ENCODE peak calls at places on chromosomes 16 and 17, in five cellular contexts. One of them, this sample, is unnamed.

GRCh38 chr16:78571434-78571833 is 472.0 kb downstream of the WWOX start:
- DNase-seq in GM12878: no peak
- DNase-seq in HepG2: no peak
- DNase-seq in K562: no peak
- DNase-seq in H1: no peak
- DNase-seq in this sample: no peak

GRCh38 chr16:30948956-30949654 is at the start of gene ORAI3:
- DNase-seq in GM12878: no peak
- DNase-seq in HepG2: no peak
- DNase-seq in K562: peak
- DNase-seq in H1: peak
- DNase-seq in this sample: peak

GRCh38 chr17:39737761-39738567 is at the start of gene GRB7:
- DNase-seq in GM12878: no peak
- DNase-seq in HepG2: peak
- DNase-seq in K562: peak
- DNase-seq in H1: peak
- DNase-seq in this sample: peak

GRCh38 chr17:7021993-7022778 is 664 bp upstream of the BCL6B start:
- DNase-seq in GM12878: no peak
- DNase-seq in HepG2: no peak
- DNase-seq in K562: peak
- DNase-seq in H1: peak
- DNase-seq in this sample: peak

GRCh38 chr17:66270106-66270505 is 32.3 kb upstream of the PRKCA start:
- DNase-seq in GM12878: no peak
- DNase-seq in HepG2: no peak
- DNase-seq in K562: no peak
- DNase-seq in H1: no peak
- DNase-seq in this sample: no peak

GRCh38 chr17:45046536-45047125 is 4.8 kb downstream of the DCAKD start:
- DNase-seq in GM12878: peak
- DNase-seq in HepG2: no peak
- DNase-seq in K562: no peak
- DNase-seq in H1: no peak
- DNase-seq in this sample: no peak

GRCh38 chr16:11251525-11252481 is 4.2 kb downstream of the SOCS1 start:
- DNase-seq in GM12878: no peak
- DNase-seq in HepG2: no peak
- DNase-seq in K562: peak
- DNase-seq in H1: no peak
- DNase-seq in this sample: no peak

GRCh38 chr17:35568561-35568960 is 7.9 kb upstream of the SLFN14 start:
- DNase-seq in GM12878: no peak
- DNase-seq in HepG2: peak
- DNase-seq in K562: peak
- DNase-seq in H1: no peak
- DNase-seq in this sample: peak

GRCh38 chr17:2171725-2172446 is 117.0 kb downstream of the HIC1 start:
- DNase-seq in GM12878: no peak
- DNase-seq in HepG2: peak
- DNase-seq in K562: no peak
- DNase-seq in H1: no peak
- DNase-seq in this sample: peak

GRCh38 chr16:85313541-85314208 is 201.4 kb upstream of the CIBAR2 start:
- DNase-seq in GM12878: no peak
- DNase-seq in HepG2: no peak
- DNase-seq in K562: no peak
- DNase-seq in H1: no peak
- DNase-seq in this sample: no peak

GRCh38 chr17:40321502-40322416 is 12.8 kb downstream of the RARA start:
- DNase-seq in GM12878: no peak
- DNase-seq in HepG2: no peak
- DNase-seq in K562: peak
- DNase-seq in H1: no peak
- DNase-seq in this sample: no peak

GRCh38 chr16:1458336-1458976 is 14.1 kb upstream of the CCDC154 start:
- DNase-seq in GM12878: no peak
- DNase-seq in HepG2: no peak
- DNase-seq in K562: no peak
- DNase-seq in H1: peak
- DNase-seq in this sample: no peak

GRCh38 chr16:89575247-89576172 is at the start of gene CPNE7:
- DNase-seq in GM12878: no peak
- DNase-seq in HepG2: no peak
- DNase-seq in K562: peak
- DNase-seq in H1: peak
- DNase-seq in this sample: peak

GRCh38 chr16:89572042-89572441 is 3.5 kb upstream of the CPNE7 start:
- DNase-seq in GM12878: no peak
- DNase-seq in HepG2: no peak
- DNase-seq in K562: no peak
- DNase-seq in H1: no peak
- DNase-seq in this sample: no peak

GRCh38 chr16:89574681-89575246 is 794 bp upstream of the CPNE7 start:
- DNase-seq in GM12878: no peak
- DNase-seq in HepG2: no peak
- DNase-seq in K562: peak
- DNase-seq in H1: peak
- DNase-seq in this sample: peak

GRCh38 chr16:89572478-89573205 is 2.9 kb upstream of the CPNE7 start:
- DNase-seq in GM12878: no peak
- DNase-seq in HepG2: peak
- DNase-seq in K562: no peak
- DNase-seq in H1: no peak
- DNase-seq in this sample: no peak

DNA sequence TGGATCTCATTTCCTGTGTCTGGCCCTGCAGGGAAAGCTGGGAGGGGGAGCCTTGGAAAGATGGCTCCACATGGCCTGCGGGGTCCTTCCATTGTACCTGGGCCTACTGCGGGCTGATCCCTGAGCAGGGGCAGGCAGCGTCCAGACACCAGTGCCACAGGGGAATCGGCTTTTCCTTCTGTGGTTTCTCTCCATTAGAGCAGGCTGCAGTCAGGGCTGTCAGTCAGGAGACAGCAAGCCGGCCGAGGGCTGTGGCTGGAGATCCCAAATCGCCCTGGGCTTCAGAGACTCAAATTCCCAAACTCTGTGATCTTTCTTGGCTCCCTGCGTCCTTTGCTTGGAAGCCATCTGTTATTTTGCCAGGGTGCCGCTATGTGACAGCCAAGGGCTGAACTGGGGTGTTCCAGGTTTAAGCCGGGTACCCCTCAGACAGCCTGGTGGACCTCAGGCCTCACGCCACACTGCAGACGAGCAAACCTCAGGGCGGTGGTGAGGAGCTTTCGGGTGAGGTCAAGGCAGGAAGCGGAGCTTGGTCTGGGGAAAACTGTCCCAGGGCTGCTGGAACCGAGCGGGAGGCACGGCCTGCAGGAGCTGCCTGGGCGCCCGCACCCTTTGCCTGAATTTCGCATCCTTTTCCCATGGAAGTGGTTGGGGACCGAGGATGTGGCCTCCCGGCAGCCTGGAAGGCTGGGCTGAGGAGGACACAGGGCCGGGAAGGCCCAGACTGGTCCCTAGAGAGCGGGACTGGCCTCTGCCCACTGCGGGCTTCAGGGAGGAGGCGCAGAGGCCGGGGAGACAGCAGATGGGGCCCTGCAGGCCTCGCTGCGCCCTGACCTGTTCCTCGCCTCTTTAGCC is 1.5 kb upstream of the CPNE7 start:
- DNase-seq in GM12878: no peak
- DNase-seq in HepG2: no peak
- DNase-seq in K562: no peak
- DNase-seq in H1: no peak
- DNase-seq in this sample: no peak
- H3K4me3 ChIP-seq in GM12878: no peak
- H3K4me3 ChIP-seq in HepG2: no peak
- H3K4me3 ChIP-seq in K562: peak
- H3K4me3 ChIP-seq in H1: peak
- H3K4me3 ChIP-seq in this sample: peak

DNA sequence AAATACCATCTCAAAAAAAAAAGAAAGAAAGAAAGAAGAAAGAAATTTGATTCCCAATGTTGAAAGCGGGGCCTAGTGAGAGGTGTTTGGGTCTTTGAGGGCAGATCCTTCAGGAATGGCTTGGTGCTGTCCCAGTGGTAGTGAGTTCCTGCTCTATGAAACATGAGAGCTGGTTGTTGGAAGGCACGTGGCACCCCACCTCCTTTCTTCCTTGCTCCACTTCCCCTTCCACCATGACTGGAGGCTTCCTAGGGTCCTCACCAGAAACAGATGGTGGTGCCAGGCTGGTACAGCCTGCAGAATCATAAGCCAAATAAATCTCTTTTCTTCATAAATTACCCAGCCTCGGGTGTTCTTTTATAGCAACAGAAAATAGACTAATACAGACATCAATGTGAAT is 147.3 kb upstream of the KCNJ18 start:
- DNase-seq in GM12878: no peak
- DNase-seq in HepG2: no peak
- DNase-seq in K562: no peak
- DNase-seq in H1: no peak
- DNase-seq in this sample: no peak
- TF ChIP-seq CREB1 in GM12878: no peak
- TF ChIP-seq CREB1 in HepG2: no peak
- TF ChIP-seq CREB1 in K562: no peak
- TF ChIP-seq CREB1 in H1: no peak
- TF ChIP-seq CREB1 in this sample: no peak

DNA sequence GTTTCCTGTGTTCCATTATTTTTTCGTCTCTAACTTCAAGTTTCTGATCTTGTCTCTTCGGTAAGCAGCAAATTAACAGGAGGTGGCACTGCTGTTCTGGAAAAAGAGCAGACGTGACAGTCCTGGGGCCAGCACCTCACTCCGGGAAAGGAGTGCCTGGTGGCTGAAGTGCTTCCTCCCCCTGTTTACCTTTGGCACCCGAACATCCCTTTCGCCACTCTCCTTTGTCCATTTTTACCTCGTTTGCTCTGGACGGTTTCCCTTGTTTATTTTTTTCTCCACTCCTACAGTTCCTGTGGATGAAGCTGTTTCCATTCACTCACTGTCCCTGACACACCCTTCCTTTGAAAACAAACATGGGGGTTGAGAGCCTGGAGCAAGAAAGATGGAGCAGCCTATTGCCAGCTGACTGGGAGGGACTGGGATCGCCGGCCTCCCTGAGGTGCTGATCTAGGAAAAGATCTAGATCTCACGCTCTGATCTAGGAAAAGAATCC is 12.6 kb downstream of the SAP30BP start:
- DNase-seq in GM12878: no peak
- DNase-seq in HepG2: no peak
- DNase-seq in K562: no peak
- DNase-seq in H1: no peak
- DNase-seq in this sample: no peak
- H3K27ac ChIP-seq in GM12878: no peak
- H3K27ac ChIP-seq in HepG2: no peak
- H3K27ac ChIP-seq in K562: no peak
- H3K27ac ChIP-seq in H1: no peak
- H3K27ac ChIP-seq in this sample: no peak

GRCh38 chr16:27786881-27787625 is 237.1 kb downstream of the KATNIP start:
- DNase-seq in GM12878: no peak
- DNase-seq in HepG2: no peak
- DNase-seq in K562: no peak
- DNase-seq in H1: no peak
- DNase-seq in this sample: no peak

GRCh38 chr16:27781981-27782880 is 232.3 kb downstream of the KATNIP start:
- DNase-seq in GM12878: no peak
- DNase-seq in HepG2: no peak
- DNase-seq in K562: no peak
- DNase-seq in H1: no peak
- DNase-seq in this sample: no peak

GRCh38 chr16:27786221-27786848 is 236.4 kb downstream of the KATNIP start:
- DNase-seq in GM12878: no peak
- DNase-seq in HepG2: peak
- DNase-seq in K562: no peak
- DNase-seq in H1: no peak
- DNase-seq in this sample: no peak

GRCh38 chr16:27785307-27785678 is 235.3 kb downstream of the KATNIP start:
- DNase-seq in GM12878: no peak
- DNase-seq in HepG2: no peak
- DNase-seq in K562: no peak
- DNase-seq in H1: no peak
- DNase-seq in this sample: no peak

GRCh38 chr16:27784351-27785306 is 234.7 kb downstream of the KATNIP start:
- DNase-seq in GM12878: no peak
- DNase-seq in HepG2: no peak
- DNase-seq in K562: no peak
- DNase-seq in H1: no peak
- DNase-seq in this sample: no peak
- H3K4me3 ChIP-seq in GM12878: no peak
- H3K4me3 ChIP-seq in HepG2: no peak
- H3K4me3 ChIP-seq in K562: no peak
- H3K4me3 ChIP-seq in H1: no peak
- H3K4me3 ChIP-seq in this sample: no peak

GRCh38 chr16:89407925-89408300 is 82.4 kb downstream of the ANKRD11 start:
- DNase-seq in GM12878: no peak
- DNase-seq in HepG2: no peak
- DNase-seq in K562: no peak
- DNase-seq in H1: no peak
- DNase-seq in this sample: no peak

GRCh38 chr16:89410794-89411309 is 79.5 kb downstream of the ANKRD11 start:
- DNase-seq in GM12878: no peak
- DNase-seq in HepG2: peak
- DNase-seq in K562: no peak
- DNase-seq in H1: no peak
- DNase-seq in this sample: no peak

GRCh38 chr16:89410322-89410721 is 80.0 kb downstream of the ANKRD11 start:
- DNase-seq in GM12878: no peak
- DNase-seq in HepG2: no peak
- DNase-seq in K562: no peak
- DNase-seq in H1: no peak
- DNase-seq in this sample: no peak

GRCh38 chr16:89408315-89408714 is 82.0 kb downstream of the ANKRD11 start:
- DNase-seq in GM12878: no peak
- DNase-seq in HepG2: no peak
- DNase-seq in K562: no peak
- DNase-seq in H1: no peak
- DNase-seq in this sample: no peak

GRCh38 chr16:89409161-89409711 is 81.1 kb downstream of the ANKRD11 start:
- DNase-seq in GM12878: no peak
- DNase-seq in HepG2: no peak
- DNase-seq in K562: no peak
- DNase-seq in H1: no peak
- DNase-seq in this sample: no peak
- TF ChIP-seq CREB1 in GM12878: peak
- TF ChIP-seq CREB1 in HepG2: no peak
- TF ChIP-seq CREB1 in K562: no peak
- TF ChIP-seq CREB1 in H1: no peak
- TF ChIP-seq CREB1 in this sample: no peak

GRCh38 chr16:55126456-55126855 is 195.8 kb downstream of the IRX5 start:
- DNase-seq in GM12878: no peak
- DNase-seq in HepG2: no peak
- DNase-seq in K562: no peak
- DNase-seq in H1: no peak
- DNase-seq in this sample: no peak
- H3K27ac ChIP-seq in GM12878: no peak
- H3K27ac ChIP-seq in HepG2: no peak
- H3K27ac ChIP-seq in K562: no peak
- H3K27ac ChIP-seq in H1: no peak
- H3K27ac ChIP-seq in this sample: no peak